ENCODE peak calls at places on chromosomes 12 and 14, in four cellular contexts. One of them, this sample, is unnamed.

GRCh38 chr12:18861287-18861858 is 123.5 kb downstream of the CAPZA3 start:
- DNase-seq in dorsolateral prefrontal cortex: no peak
- DNase-seq in tibial artery: no peak
- DNase-seq in cardiac muscle cell: no peak
- DNase-seq in this sample: no peak

GRCh38 chr14:38233218-38233617 is 22.7 kb downstream of the CLEC14A start:
- DNase-seq in dorsolateral prefrontal cortex: no peak
- DNase-seq in cardiac muscle cell: no peak
- DNase-seq in tibial artery: no peak
- DNase-seq in this sample: no peak

GRCh38 chr12:91215940-91216454 is 33.4 kb upstream of the DCN start:
- DNase-seq in cardiac muscle cell: no peak
- DNase-seq in tibial artery: no peak
- DNase-seq in dorsolateral prefrontal cortex: no peak
- DNase-seq in this sample: no peak

GRCh38 chr12:84642201-84642600 is 270.4 kb downstream of the SLC6A15 start:
- DNase-seq in tibial artery: no peak
- DNase-seq in dorsolateral prefrontal cortex: no peak
- DNase-seq in cardiac muscle cell: no peak
- DNase-seq in this sample: no peak

GRCh38 chr12:123469978-123470377 is 12.0 kb downstream of the SNRNP35 start:
- DNase-seq in dorsolateral prefrontal cortex: no peak
- DNase-seq in cardiac muscle cell: no peak
- DNase-seq in tibial artery: no peak
- DNase-seq in this sample: no peak

GRCh38 chr12:82414926-82415325 is 56.6 kb downstream of the METTL25 start:
- DNase-seq in cardiac muscle cell: no peak
- DNase-seq in tibial artery: no peak
- DNase-seq in dorsolateral prefrontal cortex: no peak
- DNase-seq in this sample: no peak

GRCh38 chr14:51848120-51848519 is 12.3 kb upstream of the GNG2 start:
- DNase-seq in dorsolateral prefrontal cortex: no peak
- DNase-seq in cardiac muscle cell: no peak
- DNase-seq in tibial artery: no peak
- DNase-seq in this sample: no peak

GRCh38 chr14:76872796-76873432 is 46.7 kb downstream of the LRRC74A start:
- DNase-seq in cardiac muscle cell: peak; percentile 72
- DNase-seq in tibial artery: no peak
- DNase-seq in dorsolateral prefrontal cortex: peak; percentile 66
- DNase-seq in this sample: no peak

GRCh38 chr14:78836777-78837176 is 666.6 kb downstream of the NRXN3 start:
- DNase-seq in dorsolateral prefrontal cortex: peak; percentile 5
- DNase-seq in cardiac muscle cell: peak; percentile 90
- DNase-seq in tibial artery: no peak
- DNase-seq in this sample: peak; percentile 35

GRCh38 chr12:66055837-66056319 is 74.7 kb downstream of the LLPH start:
- DNase-seq in tibial artery: no peak
- DNase-seq in dorsolateral prefrontal cortex: no peak
- DNase-seq in cardiac muscle cell: no peak
- DNase-seq in this sample: no peak

GRCh38 chr12:47993491-47993890 is 10.8 kb downstream of the COL2A1 start:
- DNase-seq in dorsolateral prefrontal cortex: no peak
- DNase-seq in cardiac muscle cell: no peak
- DNase-seq in tibial artery: no peak
- DNase-seq in this sample: no peak

GRCh38 chr12:27428466-27428865 is 18.1 kb upstream of the SMCO2 start:
- DNase-seq in cardiac muscle cell: no peak
- DNase-seq in dorsolateral prefrontal cortex: no peak
- DNase-seq in tibial artery: no peak
- DNase-seq in this sample: no peak

GRCh38 chr14:93936245-93936644 is 9.1 kb downstream of the FAM181A start:
- DNase-seq in tibial artery: no peak
- DNase-seq in cardiac muscle cell: peak; percentile 49
- DNase-seq in dorsolateral prefrontal cortex: peak; percentile 42
- DNase-seq in this sample: no peak

GRCh38 chr12:1811281-1811947 is 9.0 kb upstream of the LRTM2 start:
- DNase-seq in cardiac muscle cell: no peak
- DNase-seq in dorsolateral prefrontal cortex: no peak
- DNase-seq in tibial artery: no peak
- DNase-seq in this sample: no peak

GRCh38 chr14:34380446-34380845 is 81.6 kb downstream of the SPTSSA start:
- DNase-seq in tibial artery: no peak
- DNase-seq in dorsolateral prefrontal cortex: no peak
- DNase-seq in cardiac muscle cell: no peak
- DNase-seq in this sample: no peak

GRCh38 chr12:62783881-62784280 is 151.1 kb downstream of the PPM1H start:
- DNase-seq in dorsolateral prefrontal cortex: peak; percentile 77
- DNase-seq in cardiac muscle cell: no peak
- DNase-seq in tibial artery: no peak
- DNase-seq in this sample: no peak

GRCh38 chr12:3073438-3074255 is 3.5 kb upstream of the TSPAN9 start:
- DNase-seq in tibial artery: peak; percentile 90
- DNase-seq in dorsolateral prefrontal cortex: peak; percentile 90
- DNase-seq in cardiac muscle cell: peak; percentile 88
- DNase-seq in this sample: peak; percentile 49

GRCh38 chr12:96140110-96140509 is 54.1 kb upstream of the ELK3 start:
- DNase-seq in tibial artery: no peak
- DNase-seq in cardiac muscle cell: no peak
- DNase-seq in dorsolateral prefrontal cortex: no peak
- DNase-seq in this sample: no peak

GRCh38 chr14:72948481-72949138 is 22.3 kb downstream of the DCAF4 start:
- DNase-seq in cardiac muscle cell: peak; percentile 78
- DNase-seq in dorsolateral prefrontal cortex: peak; percentile 66
- DNase-seq in tibial artery: peak; percentile 79
- DNase-seq in this sample: peak; percentile 9

GRCh38 chr12:88309546-88309945 is 167.4 kb downstream of the TMTC3 start:
- DNase-seq in cardiac muscle cell: no peak
- DNase-seq in dorsolateral prefrontal cortex: no peak
- DNase-seq in tibial artery: no peak
- DNase-seq in this sample: no peak

GRCh38 chr14:44979740-44980346 is 17.9 kb downstream of the TOGARAM1 start:
- DNase-seq in dorsolateral prefrontal cortex: peak; percentile 66
- DNase-seq in tibial artery: no peak
- DNase-seq in cardiac muscle cell: no peak
- DNase-seq in this sample: no peak

GRCh38 chr14:85308531-85309300 is 221.2 kb upstream of the FLRT2 start:
- DNase-seq in cardiac muscle cell: peak; percentile 40
- DNase-seq in tibial artery: no peak
- DNase-seq in dorsolateral prefrontal cortex: no peak
- DNase-seq in this sample: no peak

GRCh38 chr12:104280703-104281458 is 22.7 kb upstream of the EID3 start:
- DNase-seq in dorsolateral prefrontal cortex: no peak
- DNase-seq in tibial artery: no peak
- DNase-seq in cardiac muscle cell: no peak
- DNase-seq in this sample: no peak

GRCh38 chr12:107514887-107515445 is 170.6 kb upstream of the PWP1 start:
- DNase-seq in cardiac muscle cell: no peak
- DNase-seq in dorsolateral prefrontal cortex: no peak
- DNase-seq in tibial artery: no peak
- DNase-seq in this sample: no peak

GRCh38 chr14:77290705-77291104 is 19.7 kb upstream of the NGB start:
- DNase-seq in cardiac muscle cell: no peak
- DNase-seq in tibial artery: no peak
- DNase-seq in dorsolateral prefrontal cortex: no peak
- DNase-seq in this sample: no peak

GRCh38 chr14:94122438-94122837 is 7.0 kb downstream of the IFI27L2 start:
- DNase-seq in dorsolateral prefrontal cortex: no peak
- DNase-seq in cardiac muscle cell: no peak
- DNase-seq in tibial artery: peak; percentile 31
- DNase-seq in this sample: no peak

GRCh38 chr14:44941591-44941990 is 20.2 kb downstream of the KLHL28 start:
- DNase-seq in dorsolateral prefrontal cortex: no peak
- DNase-seq in tibial artery: no peak
- DNase-seq in cardiac muscle cell: no peak
- DNase-seq in this sample: no peak

GRCh38 chr14:36394593-36394992 is 74.2 kb upstream of the MBIP start:
- DNase-seq in tibial artery: no peak
- DNase-seq in cardiac muscle cell: peak; percentile 29
- DNase-seq in dorsolateral prefrontal cortex: no peak
- DNase-seq in this sample: no peak

GRCh38 chr12:47408171-47408871 is 297.5 kb downstream of the RPAP3 start:
- DNase-seq in tibial artery: no peak
- DNase-seq in cardiac muscle cell: no peak
- DNase-seq in dorsolateral prefrontal cortex: no peak
- DNase-seq in this sample: no peak

GRCh38 chr12:121214171-121214777 is 4.3 kb downstream of the P2RX4 start:
- DNase-seq in cardiac muscle cell: no peak
- DNase-seq in tibial artery: no peak
- DNase-seq in dorsolateral prefrontal cortex: no peak
- DNase-seq in this sample: no peak

GRCh38 chr12:108570743-108571603 is 8.6 kb downstream of the ISCU start:
- DNase-seq in cardiac muscle cell: peak; percentile 30
- DNase-seq in tibial artery: peak; percentile 55
- DNase-seq in dorsolateral prefrontal cortex: no peak
- DNase-seq in this sample: no peak

GRCh38 chr14:85535316-85535715 is 5.4 kb downstream of the FLRT2 start:
- DNase-seq in cardiac muscle cell: no peak
- DNase-seq in dorsolateral prefrontal cortex: no peak
- DNase-seq in tibial artery: no peak
- DNase-seq in this sample: no peak

GRCh38 chr12:106986625-106987389 is at the start of gene MTERF2:
- DNase-seq in dorsolateral prefrontal cortex: peak; percentile 97
- DNase-seq in tibial artery: peak; percentile 97
- DNase-seq in cardiac muscle cell: peak; percentile 96
- DNase-seq in this sample: peak; percentile 94

GRCh38 chr12:77049767-77050353 is 15.5 kb downstream of the E2F7 start:
- DNase-seq in tibial artery: no peak
- DNase-seq in cardiac muscle cell: peak; percentile 72
- DNase-seq in dorsolateral prefrontal cortex: no peak
- DNase-seq in this sample: no peak

GRCh38 chr12:53624956-53625355 is 1.2 kb downstream of the ATF7 start:
- DNase-seq in cardiac muscle cell: no peak
- DNase-seq in tibial artery: no peak
- DNase-seq in dorsolateral prefrontal cortex: no peak
- DNase-seq in this sample: no peak

GRCh38 chr14:73325063-73325462 is 87.8 kb downstream of the PAPLN start:
- DNase-seq in dorsolateral prefrontal cortex: no peak
- DNase-seq in tibial artery: no peak
- DNase-seq in cardiac muscle cell: no peak
- DNase-seq in this sample: no peak

GRCh38 chr14:69190191-69190590 is 1.1 kb upstream of the EXD2 start:
- DNase-seq in tibial artery: no peak
- DNase-seq in dorsolateral prefrontal cortex: no peak
- DNase-seq in cardiac muscle cell: no peak
- DNase-seq in this sample: no peak

DNA sequence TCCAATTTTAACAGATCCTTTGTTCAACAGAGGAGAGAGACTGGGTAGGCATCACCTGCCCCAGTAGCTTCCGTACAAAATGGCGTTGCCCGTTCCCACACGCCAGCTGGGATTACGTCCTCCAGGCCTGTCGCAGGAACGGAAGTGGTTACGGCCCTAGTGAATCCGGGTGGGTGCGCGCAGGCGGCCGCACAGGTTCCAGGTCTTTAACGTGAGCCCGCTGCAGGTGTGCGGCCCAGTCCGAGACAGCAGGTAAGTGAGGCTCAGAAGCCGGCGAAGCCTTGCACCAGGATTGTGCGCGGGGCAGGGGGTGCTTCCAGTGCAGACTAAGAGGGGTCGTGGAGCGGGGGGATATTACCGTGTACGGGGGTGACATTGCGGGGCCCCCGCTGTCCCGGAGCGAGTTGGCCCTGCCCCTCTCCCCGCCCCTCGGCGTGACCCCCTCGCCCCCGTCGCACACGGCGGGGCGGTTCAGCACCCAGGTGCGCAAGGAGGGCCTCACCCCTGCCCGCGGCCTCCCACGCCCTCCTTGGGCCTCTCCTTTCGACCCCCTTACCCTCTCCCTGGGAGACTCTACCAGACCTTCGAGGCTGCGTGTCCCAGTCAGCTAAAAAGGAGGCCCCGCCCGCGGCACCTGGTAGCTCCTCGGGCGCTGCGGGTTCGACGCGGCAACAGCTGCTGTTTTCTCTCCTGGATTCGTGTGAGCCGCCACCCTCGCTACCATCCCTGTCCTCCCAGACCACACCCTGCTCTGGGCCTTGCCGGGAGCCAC is at the start of gene EXD2:
- DNase-seq in cardiac muscle cell: peak; percentile 90
- DNase-seq in tibial artery: peak; percentile 91
- DNase-seq in dorsolateral prefrontal cortex: peak; percentile 95
- DNase-seq in this sample: peak; percentile 82
- H3K27ac ChIP-seq in cardiac muscle cell: peak within 1 kb of the TSS; percentile 63
- H3K27ac ChIP-seq in tibial artery: peak within 1 kb of the TSS; percentile 75
- H3K27ac ChIP-seq in dorsolateral prefrontal cortex: peak within 1 kb of the TSS; percentile 46
- H3K27ac ChIP-seq in this sample: peak within 1 kb of the TSS; percentile 46

DNA sequence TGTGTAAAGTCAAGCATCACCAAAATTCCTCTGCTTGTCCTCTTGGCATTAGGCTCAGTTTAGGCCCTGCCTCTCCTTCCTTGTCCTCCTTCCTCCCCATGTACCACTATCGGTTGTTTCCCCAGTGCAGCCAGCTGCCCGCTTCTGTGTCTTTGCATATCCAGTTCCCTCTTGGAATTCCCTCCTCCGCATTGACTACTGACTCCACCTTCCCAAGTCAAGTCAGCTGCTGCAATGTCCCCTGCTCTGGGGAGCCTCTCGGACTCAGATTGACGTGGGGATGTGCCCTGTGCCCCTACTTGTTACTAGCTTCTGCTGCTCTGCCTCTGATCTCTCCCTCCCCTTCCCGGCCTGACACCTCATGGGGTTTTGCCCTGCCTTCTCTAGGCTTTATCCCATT is 2.2 kb upstream of the CD9 start:
- DNase-seq in cardiac muscle cell: no peak
- DNase-seq in tibial artery: no peak
- DNase-seq in dorsolateral prefrontal cortex: no peak
- DNase-seq in this sample: no peak
- H3K27ac ChIP-seq in cardiac muscle cell: no peak overlapping the region
- H3K27ac ChIP-seq in tibial artery: peak overlapping the region; percentile 93
- H3K27ac ChIP-seq in dorsolateral prefrontal cortex: peak overlapping the region; percentile 15
- H3K27ac ChIP-seq in this sample: no peak overlapping the region

DNA sequence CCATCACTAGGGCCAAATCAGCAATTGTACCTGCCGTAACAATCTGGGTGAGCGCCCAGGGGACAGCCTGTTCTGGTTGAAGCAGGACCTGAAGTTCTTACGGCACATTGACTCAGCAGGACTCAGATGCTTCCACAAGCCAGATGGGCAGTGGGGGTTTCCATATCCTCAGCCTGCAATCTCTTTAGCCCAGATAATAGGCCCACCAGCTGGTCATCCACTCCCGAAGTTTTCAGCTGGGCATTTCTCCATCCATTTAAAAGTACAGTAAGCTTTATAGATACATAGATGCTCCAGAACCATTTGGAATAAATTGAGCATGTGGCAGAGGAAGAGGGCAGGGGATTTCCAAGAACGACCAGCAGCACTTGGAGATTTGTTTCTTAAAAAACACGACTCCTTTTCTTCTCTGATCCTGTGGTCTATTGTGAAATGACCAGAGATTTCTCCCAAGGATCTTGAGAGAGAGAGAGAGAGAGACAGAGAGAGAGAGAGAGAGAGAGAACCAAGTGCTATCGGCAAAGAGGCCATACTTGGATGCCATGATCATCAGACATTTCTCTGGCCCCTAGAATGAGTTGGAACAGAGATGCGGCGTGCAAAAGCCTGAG is 74.8 kb upstream of the PLXNC1 start:
- DNase-seq in cardiac muscle cell: no peak
- DNase-seq in dorsolateral prefrontal cortex: peak; percentile 82
- DNase-seq in tibial artery: no peak
- DNase-seq in this sample: no peak
- H3K27ac ChIP-seq in cardiac muscle cell: no peak overlapping the region
- H3K27ac ChIP-seq in dorsolateral prefrontal cortex: no peak overlapping the region
- H3K27ac ChIP-seq in tibial artery: peak overlapping the region; percentile 65
- H3K27ac ChIP-seq in this sample: no peak overlapping the region

GRCh38 chr14:21535545-21536394 is 9.6 kb upstream of the SALL2 start:
- DNase-seq in dorsolateral prefrontal cortex: no peak
- DNase-seq in tibial artery: no peak
- DNase-seq in cardiac muscle cell: no peak
- DNase-seq in this sample: no peak
- H3K27ac ChIP-seq in dorsolateral prefrontal cortex: peak overlapping the region; percentile 10
- H3K27ac ChIP-seq in tibial artery: no peak overlapping the region
- H3K27ac ChIP-seq in cardiac muscle cell: peak overlapping the region; percentile 27
- H3K27ac ChIP-seq in this sample: peak overlapping the region; percentile 69

This sample was measured in caudate nucleus.